ENCODE peak calls at places on chromosomes 16 and 17, in four cellular contexts. A, Z, J and Y are unnamed samples.

GRCh38 chr16:9138731-9139501 is 47.5 kb downstream of the HAPSTR1 start:
- DNase-seq in Z (peak; percentile 31), A (peak; percentile 68), J (peak; percentile 41), Y (peak; percentile 77)

GRCh38 chr17:79242873-79243602 is 168.4 kb downstream of the ENGASE start:
- DNase-seq in A (no peak), J (no peak), Z (no peak), Y (no peak)

GRCh38 chr17:31877911-31878702 is 19.1 kb upstream of the COPRS start:
- DNase-seq in Z (no peak), J (no peak), A (peak; percentile 51), Y (no peak)

GRCh38 chr17:57852041-57852954 is 2.5 kb upstream of the MRPS23 start:
- DNase-seq in A (no peak), J (no peak), Z (no peak), Y (no peak)

GRCh38 chr16:29146266-29146665 is 161.4 kb downstream of the LAT start:
- DNase-seq in A (no peak), Z (no peak), J (no peak), Y (no peak)

GRCh38 chr16:22424161-22424937 is 49.9 kb upstream of the CDR2 start:
- DNase-seq in J (peak; percentile 52), Z (no peak), A (no peak), Y (no peak)

GRCh38 chr16:72285728-72286127 is 113.8 kb upstream of the PMFBP1 start:
- DNase-seq in J (no peak), A (no peak), Z (no peak), Y (no peak)

GRCh38 chr16:4691666-4692412 is 1.5 kb upstream of the NUDT16L1 start:
- DNase-seq in Z (no peak), A (no peak), J (no peak), Y (no peak)

GRCh38 chr16:48067388-48067787 is 88.4 kb downstream of the ABCC12 start:
- DNase-seq in A (no peak), Z (no peak), J (no peak), Y (no peak)

GRCh38 chr16:4922721-4923342 is 14.1 kb downstream of the PPL start:
- DNase-seq in Z (no peak), A (no peak), J (no peak), Y (no peak)